ENCODE peak calls at places on chromosomes 11 and 22, in five cellular contexts. T is GM23338, Y is mesenchymal stem cell, P is PC-3, O is fibroblast of lung. C is an unnamed sample.

GRCh38 chr11:33635161-33635560 is 65.5 kb downstream of the C11orf91 start:
- DNase-seq in T (no peak), Y (no peak), P (no peak), O (peak; percentile 76), C (no peak)

GRCh38 chr11:122235615-122236014 is 119.6 kb upstream of the BLID start:
- DNase-seq in T (no peak), Y (peak; percentile 94), P (peak; percentile 74), O (peak; percentile 99), C (no peak)

GRCh38 chr22:36029406-36029755 is 757 bp upstream of the RBFOX2 start:
- DNase-seq in T (no peak), Y (no peak), P (no peak), O (no peak), C (no peak)

GRCh38 chr11:63765688-63766241 is 2.8 kb downstream of the ZFTA start:
- DNase-seq in T (peak; percentile 18), Y (no peak), P (no peak), O (no peak), C (no peak)

GRCh38 chr11:112728716-112729115 is 232.5 kb upstream of the NCAM1 start:
- DNase-seq in T (no peak), Y (no peak), P (no peak), O (no peak), C (no peak)

GRCh38 chr11:67372993-67373915 is at the start of gene CLCF1:
- DNase-seq in T (peak; percentile 83), Y (peak; percentile 78), P (peak; percentile 89), O (peak; percentile 79), C (peak; percentile 85)

GRCh38 chr11:45289369-45289768 is 3.2 kb upstream of the SYT13 start:
- DNase-seq in T (no peak), Y (peak; percentile 73), P (peak; percentile 60), O (peak; percentile 31), C (no peak)

GRCh38 chr11:27514076-27514475 is 7.5 kb upstream of the LIN7C start:
- DNase-seq in T (no peak), Y (no peak), P (no peak), O (no peak), C (no peak)

GRCh38 chr11:6703247-6704063 is 20.3 kb upstream of the MRPL17 start:
- DNase-seq in T (peak; percentile 78), Y (peak; percentile 76), P (peak; percentile 76), O (peak; percentile 75), C (peak; percentile 67)

GRCh38 chr11:102957953-102958352 is 2.4 kb upstream of the MMP13 start:
- DNase-seq in T (no peak), Y (no peak), P (peak; percentile 86), O (peak; percentile 17), C (no peak)

GRCh38 chr22:32967285-32968101 is 90.7 kb downstream of the SYN3 start:
- DNase-seq in T (no peak), Y (no peak), P (no peak), O (no peak), C (no peak)

GRCh38 chr11:86804871-86805415 is 4.6 kb downstream of the PRSS23 start:
- DNase-seq in T (no peak), Y (no peak), P (no peak), O (no peak), C (no peak)

GRCh38 chr11:36073411-36074203 is 129.7 kb downstream of the LDLRAD3 start:
- DNase-seq in T (no peak), Y (peak; percentile 83), P (peak; percentile 3), O (peak; percentile 93), C (peak; percentile 45)

GRCh38 chr22:50102946-50103345 is 13.1 kb downstream of the MOV10L1 start:
- DNase-seq in T (peak; percentile 38), Y (no peak), P (peak; percentile 4), O (no peak), C (no peak)

GRCh38 chr11:6735306-6735705 is 36.5 kb downstream of the OR2AG2 start:
- DNase-seq in T (no peak), Y (no peak), P (peak; percentile 23), O (no peak), C (no peak)

GRCh38 chr22:49284931-49285330 is 542.7 kb downstream of the BRD1 start:
- DNase-seq in T (no peak), Y (no peak), P (no peak), O (no peak), C (no peak)

GRCh38 chr11:130612291-130612802 is 163.9 kb downstream of the ADAMTS15 start:
- DNase-seq in T (no peak), Y (peak; percentile 85), P (no peak), O (peak; percentile 54), C (no peak)

GRCh38 chr11:61375709-61376108 is 13.5 kb downstream of the TMEM138 start:
- DNase-seq in T (no peak), Y (no peak), P (no peak), O (no peak), C (no peak)

GRCh38 chr22:37704645-37705044 is 7.8 kb downstream of the TRIOBP start:
- DNase-seq in T (no peak), Y (no peak), P (no peak), O (no peak), C (no peak)

GRCh38 chr11:20937826-20938225 is 268.4 kb downstream of the NELL1 start:
- DNase-seq in T (no peak), Y (no peak), P (no peak), O (no peak), C (no peak)

GRCh38 chr11:119481667-119482400 is 58.9 kb upstream of the THY1 start:
- DNase-seq in T (no peak), Y (no peak), P (no peak), O (no peak), C (no peak)

DNA sequence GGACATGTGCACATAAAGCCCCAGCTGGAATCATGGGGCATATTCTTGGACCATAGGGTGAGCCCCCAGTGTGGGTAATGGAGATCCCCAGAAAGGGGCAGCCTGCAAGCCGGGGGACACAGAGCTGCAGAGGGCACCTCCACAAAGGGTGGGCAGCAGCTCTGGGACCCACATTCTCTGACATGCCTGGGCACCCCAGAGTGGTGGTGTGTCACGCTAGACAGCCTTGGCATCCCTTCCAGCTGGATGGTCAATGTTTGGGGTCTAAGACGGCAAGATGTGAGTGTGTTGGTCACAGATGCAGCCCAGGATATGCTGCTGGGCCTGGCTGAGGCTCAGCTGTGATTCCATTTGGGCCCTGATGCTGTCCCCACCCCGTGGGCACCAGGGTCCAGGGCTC is 9.7 kb downstream of the ADORA2A start:
- DNase-seq in T (no peak), Y (no peak), P (no peak), O (no peak), C (no peak)
- H3K4me2 ChIP-seq in T (no peak overlapping the region), Y (no peak overlapping the region), P (no peak overlapping the region), O (no peak overlapping the region), C (no peak overlapping the region)

GRCh38 chr11:504053-504993 is 2.7 kb downstream of the RNH1 start:
- DNase-seq in T (peak; percentile 57), Y (no peak), P (no peak), O (peak; percentile 58), C (no peak)
- H3K4me2 ChIP-seq in T (peak overlapping the region; percentile 99), Y (no peak overlapping the region), P (peak overlapping the region; percentile 100), O (peak overlapping the region; percentile 100), C (no peak overlapping the region)

GRCh38 chr22:47474464-47474863 is 712.0 kb downstream of the TBC1D22A start:
- DNase-seq in T (no peak), Y (no peak), P (no peak), O (peak; percentile 59), C (no peak)
- H3K4me2 ChIP-seq in T (no peak overlapping the region), Y (no peak overlapping the region), P (no peak overlapping the region), O (no peak overlapping the region), C (no peak overlapping the region)

DNA sequence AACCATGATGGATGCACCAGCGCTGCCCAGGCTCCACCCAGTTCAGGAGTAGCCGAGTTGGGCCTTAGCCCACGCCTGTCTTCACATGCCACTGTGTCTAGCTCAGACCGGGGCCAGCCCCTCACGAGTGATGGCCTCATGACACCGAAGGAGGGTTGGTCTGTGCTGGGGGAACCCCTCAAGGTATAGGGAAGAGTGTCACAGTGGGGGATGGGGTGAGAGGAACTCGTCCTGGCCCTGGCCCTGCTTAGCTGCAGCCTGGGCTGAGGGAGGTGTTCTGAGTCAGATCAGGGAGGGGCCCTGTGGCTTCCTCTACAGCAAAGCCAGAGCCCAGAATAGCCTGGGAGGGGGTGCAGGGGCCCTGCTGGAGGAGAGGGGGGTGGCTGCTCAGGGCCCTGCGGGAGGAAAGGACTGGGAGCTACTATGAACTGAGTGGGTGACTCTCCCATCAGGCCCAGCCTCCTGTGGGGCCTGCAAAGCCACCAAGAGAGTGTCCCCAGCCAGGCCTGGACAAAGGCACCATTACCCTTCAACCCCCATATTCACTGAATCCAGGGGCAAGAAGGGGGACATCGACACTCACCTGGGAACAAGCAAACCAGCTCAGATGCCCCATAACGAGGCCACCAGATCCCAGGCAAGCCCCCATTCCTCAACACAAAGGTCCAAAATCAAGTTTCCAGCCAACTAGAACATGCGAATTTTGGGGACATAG is 41.2 kb downstream of the IGLL5 start:
- DNase-seq in T (no peak), Y (no peak), P (peak; percentile 40), O (peak; percentile 27), C (no peak)
- H3K4me2 ChIP-seq in T (no peak overlapping the region), Y (no peak overlapping the region), P (peak overlapping the region; percentile 10), O (no peak overlapping the region), C (no peak overlapping the region)

GRCh38 chr22:28759861-28760560 is 12.5 kb upstream of the CCDC117 start:
- DNase-seq in T (peak; percentile 82), Y (peak; percentile 15), P (no peak), O (no peak), C (peak; percentile 28)
- H3K4me2 ChIP-seq in T (peak overlapping the region; percentile 6), Y (no peak overlapping the region), P (no peak overlapping the region), O (no peak overlapping the region), C (peak overlapping the region; percentile 69)

GRCh38 chr22:42673898-42674390 is 24.8 kb upstream of the CYB5R3 start:
- DNase-seq in T (peak; percentile 37), Y (no peak), P (no peak), O (peak; percentile 41), C (no peak)
- H3K4me2 ChIP-seq in T (no peak overlapping the region), Y (no peak overlapping the region), P (no peak overlapping the region), O (no peak overlapping the region), C (no peak overlapping the region)

DNA sequence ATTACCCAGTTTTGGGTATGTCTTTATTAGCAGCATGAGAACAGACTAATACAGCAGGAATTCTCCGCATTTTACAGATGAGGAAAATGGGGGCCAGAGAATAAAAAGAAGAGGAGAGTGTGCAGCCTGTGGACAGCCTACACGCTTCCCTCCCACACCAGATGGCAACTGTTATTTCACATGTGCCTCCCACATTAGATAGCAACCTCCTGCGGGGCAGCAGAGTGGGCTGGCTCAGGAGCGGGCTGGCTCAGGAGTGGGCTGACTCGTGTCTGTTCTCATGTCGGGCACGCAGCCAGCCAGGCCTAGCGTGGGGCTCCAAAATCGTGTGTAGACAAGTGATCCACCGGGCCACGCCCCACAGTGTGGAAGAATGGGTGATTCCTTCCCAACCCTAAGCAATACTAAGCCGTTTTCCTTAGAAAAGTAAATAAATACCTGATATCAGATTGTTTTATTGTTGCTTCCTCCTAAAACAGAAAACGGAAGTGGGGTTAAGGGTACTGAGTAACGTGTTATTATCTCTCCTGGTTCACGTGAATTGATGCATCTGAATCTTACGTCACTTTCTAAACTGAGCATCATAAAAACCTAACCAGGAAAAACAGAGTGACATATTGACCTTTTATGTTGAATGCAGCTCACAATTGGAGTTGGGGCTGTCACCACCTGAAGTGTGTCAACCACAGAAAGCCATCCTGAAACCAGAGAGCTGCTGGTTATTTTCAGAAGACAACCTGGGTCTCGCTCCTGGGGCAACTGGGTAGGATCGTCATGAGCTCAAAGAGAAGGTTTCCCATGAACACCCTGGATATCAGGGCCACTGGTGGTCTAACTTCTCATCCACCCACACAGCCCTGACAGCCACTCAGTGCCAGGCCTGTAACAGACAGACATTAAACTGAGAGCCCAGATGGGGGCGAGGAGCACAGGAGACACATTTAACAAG is 3.3 kb downstream of the TTLL1 start:
- DNase-seq in T (no peak), Y (no peak), P (no peak), O (no peak), C (no peak)
- H3K4me2 ChIP-seq in T (no peak overlapping the region), Y (no peak overlapping the region), P (no peak overlapping the region), O (no peak overlapping the region), C (no peak overlapping the region)